ENCODE peak calls at places on chromosomes 3 and 15, in ten cellular contexts. One of them, this sample, is unnamed.

GRCh38 chr3:139096670-139097069 is 52.0 kb upstream of the PRR23C start:
- DNase-seq in SK-MEL-5: no peak
- DNase-seq in mesothelial cell of epicardium: no peak
- DNase-seq in progenitor cell of endocrine pancreas: no peak
- DNase-seq in WTC11: no peak
- DNase-seq in left colon: no peak
- DNase-seq in midbrain: no peak
- DNase-seq in Kasumi-1: no peak
- DNase-seq in activated CD8-positive, alpha-beta memory T cell treated with anti-CD3 and anti-CD28 coated beads for 1 hour: no peak
- DNase-seq in NCI-H2029: no peak
- DNase-seq in this sample: no peak

GRCh38 chr3:54353547-54354339 is 231.4 kb downstream of the CACNA2D3 start:
- DNase-seq in activated CD8-positive, alpha-beta memory T cell treated with anti-CD3 and anti-CD28 coated beads for 1 hour: no peak
- DNase-seq in SK-MEL-5: no peak
- DNase-seq in Kasumi-1: no peak
- DNase-seq in midbrain: no peak
- DNase-seq in NCI-H2029: no peak
- DNase-seq in left colon: no peak
- DNase-seq in WTC11: no peak
- DNase-seq in progenitor cell of endocrine pancreas: no peak
- DNase-seq in mesothelial cell of epicardium: no peak
- DNase-seq in this sample: peak

GRCh38 chr3:121998030-121998580 is 23.9 kb downstream of the ILDR1 start:
- DNase-seq in Kasumi-1: peak
- DNase-seq in mesothelial cell of epicardium: no peak
- DNase-seq in SK-MEL-5: no peak
- DNase-seq in activated CD8-positive, alpha-beta memory T cell treated with anti-CD3 and anti-CD28 coated beads for 1 hour: no peak
- DNase-seq in left colon: no peak
- DNase-seq in WTC11: no peak
- DNase-seq in progenitor cell of endocrine pancreas: no peak
- DNase-seq in NCI-H2029: no peak
- DNase-seq in midbrain: no peak
- DNase-seq in this sample: no peak

GRCh38 chr3:120171134-120171863 is 77.1 kb upstream of the GSK3B start:
- DNase-seq in left colon: no peak
- DNase-seq in progenitor cell of endocrine pancreas: no peak
- DNase-seq in activated CD8-positive, alpha-beta memory T cell treated with anti-CD3 and anti-CD28 coated beads for 1 hour: no peak
- DNase-seq in SK-MEL-5: no peak
- DNase-seq in midbrain: peak
- DNase-seq in Kasumi-1: no peak
- DNase-seq in mesothelial cell of epicardium: no peak
- DNase-seq in NCI-H2029: peak
- DNase-seq in WTC11: no peak
- DNase-seq in this sample: no peak

GRCh38 chr15:77527831-77528231 is 104.9 kb downstream of the LINGO1 start:
- DNase-seq in Kasumi-1: no peak
- DNase-seq in midbrain: no peak
- DNase-seq in activated CD8-positive, alpha-beta memory T cell treated with anti-CD3 and anti-CD28 coated beads for 1 hour: no peak
- DNase-seq in WTC11: peak
- DNase-seq in progenitor cell of endocrine pancreas: no peak
- DNase-seq in left colon: no peak
- DNase-seq in NCI-H2029: no peak
- DNase-seq in mesothelial cell of epicardium: no peak
- DNase-seq in SK-MEL-5: no peak
- DNase-seq in this sample: no peak

GRCh38 chr3:144774897-144775296 is 803.3 kb downstream of the DIPK2A start:
- DNase-seq in left colon: no peak
- DNase-seq in Kasumi-1: no peak
- DNase-seq in progenitor cell of endocrine pancreas: no peak
- DNase-seq in NCI-H2029: no peak
- DNase-seq in WTC11: no peak
- DNase-seq in SK-MEL-5: peak
- DNase-seq in midbrain: no peak
- DNase-seq in activated CD8-positive, alpha-beta memory T cell treated with anti-CD3 and anti-CD28 coated beads for 1 hour: no peak
- DNase-seq in mesothelial cell of epicardium: no peak
- DNase-seq in this sample: no peak

GRCh38 chr15:34654625-34655024 is 71.2 kb upstream of the GOLGA8B start:
- DNase-seq in left colon: no peak
- DNase-seq in midbrain: no peak
- DNase-seq in SK-MEL-5: no peak
- DNase-seq in mesothelial cell of epicardium: no peak
- DNase-seq in progenitor cell of endocrine pancreas: no peak
- DNase-seq in NCI-H2029: no peak
- DNase-seq in WTC11: no peak
- DNase-seq in Kasumi-1: no peak
- DNase-seq in activated CD8-positive, alpha-beta memory T cell treated with anti-CD3 and anti-CD28 coated beads for 1 hour: no peak
- DNase-seq in this sample: no peak

GRCh38 chr3:29937185-29937584 is 656.3 kb downstream of the RBMS3 start:
- DNase-seq in SK-MEL-5: no peak
- DNase-seq in Kasumi-1: no peak
- DNase-seq in activated CD8-positive, alpha-beta memory T cell treated with anti-CD3 and anti-CD28 coated beads for 1 hour: no peak
- DNase-seq in midbrain: no peak
- DNase-seq in WTC11: no peak
- DNase-seq in progenitor cell of endocrine pancreas: no peak
- DNase-seq in mesothelial cell of epicardium: no peak
- DNase-seq in NCI-H2029: no peak
- DNase-seq in left colon: no peak
- DNase-seq in this sample: no peak

GRCh38 chr3:31543375-31543774 is 10.7 kb downstream of the STT3B start:
- DNase-seq in Kasumi-1: no peak
- DNase-seq in SK-MEL-5: peak
- DNase-seq in mesothelial cell of epicardium: no peak
- DNase-seq in midbrain: no peak
- DNase-seq in activated CD8-positive, alpha-beta memory T cell treated with anti-CD3 and anti-CD28 coated beads for 1 hour: no peak
- DNase-seq in progenitor cell of endocrine pancreas: no peak
- DNase-seq in left colon: no peak
- DNase-seq in NCI-H2029: no peak
- DNase-seq in WTC11: no peak
- DNase-seq in this sample: no peak

GRCh38 chr15:37764733-37765191 is 169.7 kb upstream of the TMCO5A start:
- DNase-seq in left colon: no peak
- DNase-seq in NCI-H2029: no peak
- DNase-seq in mesothelial cell of epicardium: no peak
- DNase-seq in activated CD8-positive, alpha-beta memory T cell treated with anti-CD3 and anti-CD28 coated beads for 1 hour: no peak
- DNase-seq in progenitor cell of endocrine pancreas: no peak
- DNase-seq in Kasumi-1: peak
- DNase-seq in midbrain: no peak
- DNase-seq in SK-MEL-5: peak
- DNase-seq in WTC11: peak
- DNase-seq in this sample: no peak

GRCh38 chr3:129490273-129490675 is 38.2 kb upstream of the RHO start:
- DNase-seq in progenitor cell of endocrine pancreas: peak
- DNase-seq in left colon: peak
- DNase-seq in mesothelial cell of epicardium: peak
- DNase-seq in SK-MEL-5: peak
- DNase-seq in NCI-H2029: peak
- DNase-seq in WTC11: peak
- DNase-seq in midbrain: peak
- DNase-seq in activated CD8-positive, alpha-beta memory T cell treated with anti-CD3 and anti-CD28 coated beads for 1 hour: peak
- DNase-seq in Kasumi-1: peak
- DNase-seq in this sample: peak

GRCh38 chr15:87827126-87827525 is 429.4 kb downstream of the NTRK3 start:
- DNase-seq in SK-MEL-5: no peak
- DNase-seq in midbrain: no peak
- DNase-seq in WTC11: no peak
- DNase-seq in activated CD8-positive, alpha-beta memory T cell treated with anti-CD3 and anti-CD28 coated beads for 1 hour: no peak
- DNase-seq in left colon: no peak
- DNase-seq in NCI-H2029: no peak
- DNase-seq in progenitor cell of endocrine pancreas: no peak
- DNase-seq in Kasumi-1: no peak
- DNase-seq in mesothelial cell of epicardium: no peak
- DNase-seq in this sample: no peak

GRCh38 chr15:76994971-76995945 is at the start of gene PSTPIP1:
- DNase-seq in NCI-H2029: no peak
- DNase-seq in midbrain: peak
- DNase-seq in Kasumi-1: peak
- DNase-seq in SK-MEL-5: no peak
- DNase-seq in activated CD8-positive, alpha-beta memory T cell treated with anti-CD3 and anti-CD28 coated beads for 1 hour: peak
- DNase-seq in progenitor cell of endocrine pancreas: no peak
- DNase-seq in mesothelial cell of epicardium: no peak
- DNase-seq in WTC11: peak
- DNase-seq in left colon: no peak
- DNase-seq in this sample: no peak

GRCh38 chr15:97691799-97692198 is 268.7 kb upstream of the ARRDC4 start:
- DNase-seq in progenitor cell of endocrine pancreas: no peak
- DNase-seq in NCI-H2029: no peak
- DNase-seq in left colon: peak
- DNase-seq in activated CD8-positive, alpha-beta memory T cell treated with anti-CD3 and anti-CD28 coated beads for 1 hour: no peak
- DNase-seq in midbrain: no peak
- DNase-seq in mesothelial cell of epicardium: no peak
- DNase-seq in WTC11: no peak
- DNase-seq in SK-MEL-5: no peak
- DNase-seq in Kasumi-1: no peak
- DNase-seq in this sample: no peak

GRCh38 chr15:75904241-75904631 is 558 bp downstream of the FBXO22 start:
- DNase-seq in WTC11: peak
- DNase-seq in activated CD8-positive, alpha-beta memory T cell treated with anti-CD3 and anti-CD28 coated beads for 1 hour: peak
- DNase-seq in midbrain: peak
- DNase-seq in Kasumi-1: peak
- DNase-seq in progenitor cell of endocrine pancreas: peak
- DNase-seq in mesothelial cell of epicardium: peak
- DNase-seq in NCI-H2029: no peak
- DNase-seq in left colon: peak
- DNase-seq in SK-MEL-5: peak
- DNase-seq in this sample: peak

GRCh38 chr15:99155961-99156443 is 51.1 kb downstream of the SYNM start:
- DNase-seq in left colon: no peak
- DNase-seq in midbrain: no peak
- DNase-seq in NCI-H2029: no peak
- DNase-seq in progenitor cell of endocrine pancreas: no peak
- DNase-seq in mesothelial cell of epicardium: no peak
- DNase-seq in Kasumi-1: no peak
- DNase-seq in SK-MEL-5: no peak
- DNase-seq in WTC11: no peak
- DNase-seq in activated CD8-positive, alpha-beta memory T cell treated with anti-CD3 and anti-CD28 coated beads for 1 hour: no peak
- DNase-seq in this sample: peak

GRCh38 chr3:3127432-3128010 is 781 bp downstream of the TRNT1 start:
- DNase-seq in left colon: peak
- DNase-seq in Kasumi-1: no peak
- DNase-seq in progenitor cell of endocrine pancreas: no peak
- DNase-seq in NCI-H2029: no peak
- DNase-seq in WTC11: no peak
- DNase-seq in activated CD8-positive, alpha-beta memory T cell treated with anti-CD3 and anti-CD28 coated beads for 1 hour: no peak
- DNase-seq in SK-MEL-5: peak
- DNase-seq in midbrain: no peak
- DNase-seq in mesothelial cell of epicardium: no peak
- DNase-seq in this sample: no peak